ENCODE peak calls at places on chromosomes 12 and 14, in seven cellular contexts. F is breast epithelium, U is prostate gland, V is cardiac muscle cell, E is pancreas, W is astrocyte, M is keratinocyte. D is an unnamed sample.

GRCh38 chr14:69741055-69741454 is 25.9 kb upstream of the SRSF5 start:
- DNase-seq in E (no peak), W (no peak), M (no peak), U (no peak), V (no peak), F (no peak), D (no peak)

GRCh38 chr14:22176930-22177329 is 412.1 kb downstream of the DAD1 start:
- DNase-seq in U (no peak), E (no peak), F (no peak), W (no peak), V (no peak), M (no peak), D (no peak)

GRCh38 chr12:107302649-107303386 is 209.5 kb upstream of the CRY1 start:
- DNase-seq in E (no peak), W (no peak), F (no peak), V (no peak), M (no peak), U (no peak), D (no peak)

GRCh38 chr14:75811136-75811839 is 150.2 kb downstream of the TTLL5 start:
- DNase-seq in M (no peak), F (no peak), W (no peak), V (no peak), E (no peak), U (no peak), D (no peak)

GRCh38 chr12:113056631-113057488 is at the start of gene DTX1:
- DNase-seq in E (peak; percentile 38), U (no peak), W (no peak), F (no peak), M (no peak), V (peak; percentile 12), D (no peak)

GRCh38 chr14:53509227-53509822 is 356.2 kb upstream of the DDHD1 start:
- DNase-seq in U (no peak), M (peak; percentile 33), W (peak; percentile 56), V (peak; percentile 88), E (peak; percentile 20), F (no peak), D (no peak)

GRCh38 chr12:2397356-2398045 is 344.7 kb downstream of the CACNA1C start:
- DNase-seq in W (peak; percentile 22), M (no peak), U (peak; percentile 20), E (no peak), V (no peak), F (no peak), D (no peak)

GRCh38 chr14:86847176-86847575 is 1145.8 kb downstream of the GALC start:
- DNase-seq in M (no peak), U (no peak), E (no peak), W (no peak), F (no peak), V (no peak), D (no peak)

GRCh38 chr12:71046215-71046614 is 111.6 kb downstream of the TSPAN8 start:
- DNase-seq in W (peak; percentile 46), V (no peak), U (no peak), E (no peak), F (no peak), M (no peak), D (no peak)

GRCh38 chr12:108139454-108139853 is 10.4 kb downstream of the WSCD2 start:
- DNase-seq in F (no peak), W (no peak), E (no peak), U (no peak), V (no peak), M (no peak), D (no peak)

GRCh38 chr14:98802044-98802443 is 470.0 kb downstream of the BCL11B start:
- DNase-seq in E (no peak), V (no peak), F (no peak), W (no peak), M (no peak), U (no peak), D (no peak)

GRCh38 chr14:74290415-74290814 is 12.3 kb downstream of the ABCD4 start:
- DNase-seq in M (no peak), V (no peak), U (no peak), E (no peak), F (no peak), W (no peak), D (no peak)

GRCh38 chr12:92503029-92503931 is 199.5 kb upstream of the PLEKHG7 start:
- DNase-seq in V (no peak), W (no peak), F (no peak), E (peak; percentile 41), U (no peak), M (no peak), D (no peak)

DNA sequence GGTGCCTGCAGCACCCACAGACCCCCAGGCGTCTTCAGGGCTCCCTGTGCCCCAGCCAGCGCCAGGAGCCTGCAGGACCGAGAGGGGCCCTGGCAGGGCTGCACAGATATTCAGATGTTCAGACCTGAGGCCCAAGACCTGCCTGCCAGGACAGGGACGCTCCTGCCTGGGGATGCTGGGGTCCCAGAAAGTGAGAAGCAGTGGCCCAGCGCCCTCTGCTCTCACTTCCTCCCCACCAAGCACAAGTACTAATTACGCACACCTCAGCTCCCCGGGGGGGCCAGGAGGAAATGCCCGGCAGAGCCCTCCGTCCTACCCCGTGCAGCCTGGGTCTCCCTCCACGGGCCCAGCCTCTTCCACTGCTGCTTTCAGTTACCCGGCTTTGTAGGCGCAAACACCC is 28.8 kb upstream of the INF2 start:
- DNase-seq in F (no peak), W (no peak), V (no peak), M (no peak), E (no peak), U (no peak), D (no peak)
- H3K4me3 ChIP-seq in F (no peak overlapping the region), W (no peak overlapping the region), V (no peak overlapping the region), M (no peak overlapping the region), E (no peak overlapping the region), U (no peak overlapping the region), D (no peak overlapping the region)

GRCh38 chr14:71579331-71579730 is 352.9 kb upstream of the RGS6 start:
- DNase-seq in E (no peak), V (no peak), F (no peak), M (no peak), U (no peak), W (no peak), D (no peak)

GRCh38 chr14:71576472-71576871 is 355.8 kb upstream of the RGS6 start:
- DNase-seq in M (no peak), W (no peak), U (no peak), V (no peak), E (no peak), F (no peak), D (no peak)

GRCh38 chr14:71574976-71575375 is 357.3 kb upstream of the RGS6 start:
- DNase-seq in F (no peak), M (no peak), E (no peak), V (peak; percentile 42), W (peak; percentile 92), U (no peak), D (no peak)
- H3K27ac ChIP-seq in F (no peak overlapping the region), M (no peak overlapping the region), E (no peak overlapping the region), V (peak overlapping the region; percentile 49), W (peak overlapping the region; percentile 34), U (no peak overlapping the region), D (no peak overlapping the region)

GRCh38 chr14:59510957-59511356 is 26.6 kb downstream of the JKAMP start:
- DNase-seq in W (no peak), M (no peak), F (no peak), E (no peak), V (no peak), U (no peak), D (no peak)

GRCh38 chr14:59507752-59508103 is 23.4 kb downstream of the JKAMP start:
- DNase-seq in E (no peak), V (no peak), W (no peak), U (no peak), F (no peak), M (no peak), D (no peak)

GRCh38 chr14:59510001-59510400 is 25.7 kb downstream of the JKAMP start:
- DNase-seq in E (no peak), M (no peak), V (no peak), F (no peak), U (no peak), W (peak; percentile 10), D (no peak)

GRCh38 chr14:59509101-59509500 is 24.8 kb downstream of the JKAMP start:
- DNase-seq in U (no peak), W (no peak), M (no peak), E (no peak), F (no peak), V (no peak), D (no peak)

DNA sequence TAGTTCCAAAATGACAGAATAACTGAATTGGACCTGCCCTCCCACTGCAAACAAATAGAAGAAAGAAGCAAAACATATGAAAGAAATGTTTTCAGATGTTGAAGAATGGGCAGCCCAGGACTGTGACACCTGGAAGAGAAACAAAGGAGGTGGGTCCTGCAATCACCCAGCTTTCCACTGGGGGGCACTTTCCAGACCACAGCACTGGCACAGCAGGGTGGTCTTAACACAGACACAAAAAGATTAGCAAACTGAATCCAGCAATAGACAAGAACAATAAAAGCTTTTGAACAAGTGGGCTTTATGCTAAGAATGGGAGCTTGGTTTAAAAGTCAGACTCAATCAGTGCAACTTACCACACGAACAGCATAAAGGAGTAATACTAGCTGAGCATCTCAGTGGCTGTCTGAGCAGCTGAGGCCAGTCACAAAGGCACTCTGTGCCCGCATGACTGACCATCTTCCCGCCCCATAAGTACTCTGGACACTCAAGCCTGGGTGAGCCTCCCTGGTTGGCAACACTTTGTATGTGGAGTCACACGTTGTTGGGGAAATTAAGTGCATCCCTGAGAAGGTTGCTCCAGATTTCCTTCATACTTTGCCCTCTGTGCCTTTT is 27.7 kb downstream of the JKAMP start:
- DNase-seq in U (no peak), M (no peak), E (no peak), F (no peak), W (no peak), V (peak; percentile 40), D (no peak)
- H3K4me1 ChIP-seq in U (no peaks in the 10 kb centered on the region), M (no peaks in the 10 kb centered on the region), E (no peaks in the 10 kb centered on the region), F (no peaks in the 10 kb centered on the region), W (no peaks in the 10 kb centered on the region), V (no peaks in the 10 kb centered on the region), D (no peaks in the 10 kb centered on the region)

GRCh38 chr12:51424094-51424661 is 453 bp upstream of the SLC4A8 start:
- DNase-seq in V (no peak), M (no peak), F (no peak), W (no peak), E (no peak), U (no peak), D (no peak)
- H3K4me3 ChIP-seq in V (peak overlapping the region; percentile 58), M (no peak overlapping the region), F (peak overlapping the region; percentile 74), W (peak overlapping the region; percentile 67), E (no peak overlapping the region), U (peak overlapping the region; percentile 37), D (peak overlapping the region; percentile 49)

GRCh38 chr12:11830298-11830937 is 180.9 kb downstream of the ETV6 start:
- DNase-seq in U (no peak), W (no peak), F (no peak), M (peak; percentile 23), E (no peak), V (no peak), D (no peak)
- H3K27ac ChIP-seq in U (no peak overlapping the region), W (no peak overlapping the region), F (peak overlapping the region; percentile 65), M (peak overlapping the region; percentile 41), E (no peak overlapping the region), V (peak overlapping the region; percentile 88), D (peak overlapping the region; percentile 27)

D was measured in left lung.